ENCODE peak calls at places on chromosomes 3 and 15, in eight cellular contexts. Z is HepG2, U is transverse colon, Y is psoas muscle, O is GM12864, F is hepatocyte, P is cardiac muscle cell, S is fibroblast of the aortic adventitia. C is an unnamed sample.

GRCh38 chr3:195032106-195032759 is 238.7 kb downstream of the XXYLT1 start:
- DNase-seq in Z (no peak), U (no peak), Y (no peak), O (no peak), F (no peak), P (peak), S (no peak), C (no peak)

GRCh38 chr3:151200586-151200985 is 2.4 kb downstream of the GPR171 start:
- DNase-seq in Z (no peak), U (no peak), Y (no peak), O (no peak), F (no peak), P (no peak), S (no peak), C (no peak)

GRCh38 chr15:72092691-72093090 is 25.3 kb downstream of the MYO9A start:
- DNase-seq in Z (no peak), U (no peak), Y (no peak), O (no peak), F (no peak), P (no peak), S (no peak), C (no peak)

GRCh38 chr15:20355256-20355868 is 186.2 kb downstream of the GOLGA6L6 start:
- DNase-seq in Z (no peak), U (no peak), Y (peak), O (no peak), F (no peak), P (no peak), S (no peak), C (peak)

GRCh38 chr15:78370013-78370412 is 29.9 kb downstream of the CRABP1 start:
- DNase-seq in Z (no peak), U (no peak), Y (no peak), O (no peak), F (no peak), P (no peak), S (no peak), C (no peak)

GRCh38 chr3:51390186-51390585 is 899 bp upstream of the RBM15B start:
- DNase-seq in Z (no peak), U (no peak), Y (no peak), O (no peak), F (no peak), P (no peak), S (no peak), C (no peak)

GRCh38 chr3:49747792-49748480 is 24.2 kb upstream of the GMPPB start:
- DNase-seq in Z (peak), U (no peak), Y (no peak), O (no peak), F (peak), P (no peak), S (peak), C (no peak)

GRCh38 chr15:78360426-78360825 is 20.3 kb downstream of the CRABP1 start:
- DNase-seq in Z (no peak), U (peak), Y (no peak), O (no peak), F (peak), P (peak), S (peak), C (no peak)

GRCh38 chr3:141530133-141530768 is 43.4 kb downstream of the RASA2 start:
- DNase-seq in Z (no peak), U (no peak), Y (no peak), O (no peak), F (no peak), P (no peak), S (peak), C (no peak)

GRCh38 chr15:99967841-99968371 is 234.7 kb upstream of the LYSMD4 start:
- DNase-seq in Z (no peak), U (no peak), Y (no peak), O (no peak), F (no peak), P (no peak), S (no peak), C (no peak)

GRCh38 chr3:135260025-135260424 is 465.0 kb downstream of the EPHB1 start:
- DNase-seq in Z (no peak), U (no peak), Y (no peak), O (no peak), F (no peak), P (no peak), S (no peak), C (no peak)

GRCh38 chr3:196390116-196390515 is 42.1 kb downstream of the UBXN7 start:
- DNase-seq in Z (no peak), U (no peak), Y (no peak), O (no peak), F (no peak), P (no peak), S (no peak), C (no peak)

GRCh38 chr3:161770532-161771386 is 274.2 kb downstream of the OTOL1 start:
- DNase-seq in Z (no peak), U (no peak), Y (no peak), O (peak), F (no peak), P (no peak), S (peak), C (no peak)

GRCh38 chr3:127254730-127255129 is 33.1 kb downstream of the PRR20G start:
- DNase-seq in Z (peak), U (no peak), Y (no peak), O (no peak), F (no peak), P (no peak), S (no peak), C (peak)

GRCh38 chr3:141076026-141076797 is 25.1 kb downstream of the SPSB4 start:
- DNase-seq in Z (no peak), U (no peak), Y (no peak), O (no peak), F (no peak), P (peak), S (no peak), C (no peak)

GRCh38 chr3:160403796-160404510 is 4.5 kb downstream of the SMC4 start:
- DNase-seq in Z (no peak), U (no peak), Y (no peak), O (no peak), F (no peak), P (no peak), S (peak), C (no peak)

GRCh38 chr15:47934342-47934741 is 186.4 kb upstream of the SLC24A5 start:
- DNase-seq in Z (no peak), U (no peak), Y (no peak), O (no peak), F (no peak), P (no peak), S (no peak), C (no peak)

GRCh38 chr15:48358681-48359152 is 27.5 kb downstream of the DUT start:
- DNase-seq in Z (no peak), U (no peak), Y (no peak), O (peak), F (no peak), P (no peak), S (peak), C (peak)

GRCh38 chr15:42329161-42329560 is 30.1 kb upstream of the CAPN3 start:
- DNase-seq in Z (no peak), U (no peak), Y (no peak), O (no peak), F (no peak), P (no peak), S (no peak), C (no peak)

GRCh38 chr3:178671261-178672191 is 135.3 kb downstream of the KCNMB2 start:
- DNase-seq in Z (no peak), U (no peak), Y (no peak), O (no peak), F (peak), P (peak), S (peak), C (no peak)

GRCh38 chr3:19147905-19148767 is at the start of gene KCNH8:
- DNase-seq in Z (no peak), U (peak), Y (peak), O (no peak), F (peak), P (peak), S (no peak), C (peak)

GRCh38 chr3:149813367-149814281 is 609 bp downstream of the RNF13 start:
- DNase-seq in Z (peak), U (peak), Y (peak), O (no peak), F (peak), P (peak), S (peak), C (no peak)

GRCh38 chr15:85005744-85006143 is 24.1 kb downstream of the PDE8A start:
- DNase-seq in Z (no peak), U (no peak), Y (no peak), O (no peak), F (no peak), P (no peak), S (no peak), C (no peak)
- TF ChIP-seq CTCF in Z (no peak), U (no peak), Y (no peak), O (no peak), F (no peak), P (no peak), S (no peak), C (no peak)

GRCh38 chr15:58352026-58352929 is 79.5 kb upstream of the LIPC start:
- DNase-seq in Z (no peak), U (no peak), Y (no peak), O (no peak), F (no peak), P (no peak), S (no peak), C (no peak)

GRCh38 chr15:58360421-58361090 is 71.2 kb upstream of the LIPC start:
- DNase-seq in Z (no peak), U (no peak), Y (no peak), O (no peak), F (no peak), P (no peak), S (no peak), C (no peak)

GRCh38 chr15:58357529-58358476 is 74.0 kb upstream of the LIPC start:
- DNase-seq in Z (no peak), U (no peak), Y (no peak), O (no peak), F (peak), P (no peak), S (peak), C (no peak)

GRCh38 chr15:58355352-58355964 is 76.3 kb upstream of the LIPC start:
- DNase-seq in Z (no peak), U (no peak), Y (no peak), O (no peak), F (no peak), P (no peak), S (no peak), C (no peak)

DNA sequence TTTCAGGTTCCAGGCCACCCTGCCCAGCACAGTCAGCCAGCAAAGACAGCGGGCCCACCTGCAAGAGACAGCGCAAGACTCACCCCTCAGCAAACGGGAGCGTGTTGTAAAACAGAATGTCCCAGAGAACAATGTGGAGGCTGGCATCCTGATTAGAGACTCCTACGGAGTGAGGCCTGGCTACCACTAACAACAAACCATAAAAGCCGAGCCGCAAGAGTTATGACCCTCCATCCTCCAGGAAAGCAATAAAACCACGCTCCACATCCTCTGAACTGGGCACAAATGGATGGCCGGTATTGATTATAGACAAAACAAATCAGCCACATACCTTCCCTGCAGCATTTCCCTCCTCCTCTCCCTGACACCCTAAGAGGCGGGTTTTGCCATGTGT is 75.8 kb upstream of the LIPC start:
- DNase-seq in Z (no peak), U (no peak), Y (no peak), O (no peak), F (no peak), P (no peak), S (no peak), C (no peak)
- TF ChIP-seq CTCF in Z (no peak), U (no peak), Y (no peak), O (no peak), F (no peak), P (no peak), S (no peak), C (no peak)

GRCh38 chr3:168095611-168096209 is at the start of gene GOLIM4:
- DNase-seq in Z (peak), U (peak), Y (peak), O (peak), F (peak), P (peak), S (peak), C (peak)
- TF ChIP-seq CTCF in Z (peak), U (no peak), Y (peak), O (peak), F (peak), P (peak), S (peak), C (peak)

GRCh38 chr3:105353485-105354161 is 13.1 kb upstream of the ALCAM start:
- DNase-seq in Z (no peak), U (no peak), Y (peak), O (no peak), F (peak), P (peak), S (no peak), C (no peak)
- TF ChIP-seq CTCF in Z (no peak), U (no peak), Y (no peak), O (no peak), F (no peak), P (peak), S (no peak), C (no peak)

GRCh38 chr15:55574096-55574495 is 14.0 kb downstream of the PYGO1 start:
- DNase-seq in Z (no peak), U (no peak), Y (no peak), O (no peak), F (no peak), P (no peak), S (no peak), C (no peak)
- TF ChIP-seq CTCF in Z (no peak), U (no peak), Y (no peak), O (no peak), F (no peak), P (no peak), S (no peak), C (no peak)